ENCODE peak calls at places on chromosome 5, in five cellular contexts. One of them, this sample, is unnamed.

GRCh38 chr5:138953370-138954256 is 78.5 kb upstream of the LRRTM2 start:
- DNase-seq in HCT116: no peak
- DNase-seq in AG10803: peak; percentile 73
- DNase-seq in H9: no peak
- DNase-seq in cardiac muscle cell: peak; percentile 62
- DNase-seq in this sample: no peak

GRCh38 chr5:56003179-56003578 is 8.4 kb upstream of the IL6ST start:
- DNase-seq in HCT116: peak; percentile 15
- DNase-seq in AG10803: peak; percentile 81
- DNase-seq in H9: no peak
- DNase-seq in cardiac muscle cell: no peak
- DNase-seq in this sample: no peak

GRCh38 chr5:149030392-149030791 is 32.5 kb downstream of the SH3TC2 start:
- DNase-seq in HCT116: no peak
- DNase-seq in AG10803: peak; percentile 50
- DNase-seq in H9: no peak
- DNase-seq in cardiac muscle cell: no peak
- DNase-seq in this sample: no peak

GRCh38 chr5:67974054-67974453 is 241.5 kb upstream of the PIK3R1 start:
- DNase-seq in HCT116: no peak
- DNase-seq in AG10803: no peak
- DNase-seq in H9: no peak
- DNase-seq in cardiac muscle cell: no peak
- DNase-seq in this sample: no peak

GRCh38 chr5:1366514-1366913 is 21.6 kb upstream of the CLPTM1L start:
- DNase-seq in HCT116: no peak
- DNase-seq in AG10803: no peak
- DNase-seq in H9: no peak
- DNase-seq in cardiac muscle cell: no peak
- DNase-seq in this sample: no peak

GRCh38 chr5:61673007-61673735 is 341.1 kb downstream of the ZSWIM6 start:
- DNase-seq in HCT116: peak; percentile 12
- DNase-seq in AG10803: no peak
- DNase-seq in H9: no peak
- DNase-seq in cardiac muscle cell: no peak
- DNase-seq in this sample: no peak

GRCh38 chr5:102759289-102759688 is 4.2 kb downstream of the PAM start:
- DNase-seq in HCT116: no peak
- DNase-seq in AG10803: no peak
- DNase-seq in H9: no peak
- DNase-seq in cardiac muscle cell: no peak
- DNase-seq in this sample: no peak

GRCh38 chr5:14557840-14558239 is 23.8 kb upstream of the OTULINL start:
- DNase-seq in HCT116: no peak
- DNase-seq in AG10803: no peak
- DNase-seq in H9: no peak
- DNase-seq in cardiac muscle cell: no peak
- DNase-seq in this sample: no peak

GRCh38 chr5:146302428-146302827 is 36.2 kb upstream of the POU4F3 start:
- DNase-seq in HCT116: no peak
- DNase-seq in AG10803: no peak
- DNase-seq in H9: no peak
- DNase-seq in cardiac muscle cell: no peak
- DNase-seq in this sample: no peak

GRCh38 chr5:34494111-34494755 is 161.9 kb upstream of the RAI14 start:
- DNase-seq in HCT116: no peak
- DNase-seq in AG10803: peak; percentile 87
- DNase-seq in H9: no peak
- DNase-seq in cardiac muscle cell: no peak
- DNase-seq in this sample: no peak

GRCh38 chr5:135135530-135136201 is 101.6 kb upstream of the PITX1 start:
- DNase-seq in HCT116: peak; percentile 36
- DNase-seq in AG10803: peak; percentile 91
- DNase-seq in H9: no peak
- DNase-seq in cardiac muscle cell: no peak
- DNase-seq in this sample: no peak

GRCh38 chr5:9898319-9898718 is 268.2 kb upstream of the TAS2R1 start:
- DNase-seq in HCT116: peak; percentile 8
- DNase-seq in AG10803: peak; percentile 49
- DNase-seq in H9: peak; percentile 59
- DNase-seq in cardiac muscle cell: peak; percentile 23
- DNase-seq in this sample: peak; percentile 36

GRCh38 chr5:180599981-180600553 is 8.8 kb upstream of the SCGB3A1 start:
- DNase-seq in HCT116: no peak
- DNase-seq in AG10803: no peak
- DNase-seq in H9: peak; percentile 25
- DNase-seq in cardiac muscle cell: no peak
- DNase-seq in this sample: no peak

GRCh38 chr5:73204302-73204701 is 31.3 kb downstream of the TMEM174 start:
- DNase-seq in HCT116: no peak
- DNase-seq in AG10803: no peak
- DNase-seq in H9: no peak
- DNase-seq in cardiac muscle cell: no peak
- DNase-seq in this sample: no peak

GRCh38 chr5:108311682-108312081 is 70.2 kb downstream of the FBXL17 start:
- DNase-seq in HCT116: no peak
- DNase-seq in AG10803: no peak
- DNase-seq in H9: no peak
- DNase-seq in cardiac muscle cell: no peak
- DNase-seq in this sample: no peak

GRCh38 chr5:131104169-131104775 is 60.8 kb downstream of the HINT1 start:
- DNase-seq in HCT116: no peak
- DNase-seq in AG10803: no peak
- DNase-seq in H9: no peak
- DNase-seq in cardiac muscle cell: no peak
- DNase-seq in this sample: no peak

GRCh38 chr5:179150011-179150410 is 89.8 kb downstream of the ZNF354C start:
- DNase-seq in HCT116: no peak
- DNase-seq in AG10803: no peak
- DNase-seq in H9: no peak
- DNase-seq in cardiac muscle cell: no peak
- DNase-seq in this sample: no peak

GRCh38 chr5:122493091-122493775 is 181.2 kb downstream of the SNCAIP start:
- DNase-seq in HCT116: no peak
- DNase-seq in AG10803: no peak
- DNase-seq in H9: no peak
- DNase-seq in cardiac muscle cell: peak; percentile 81
- DNase-seq in this sample: no peak

GRCh38 chr5:32852535-32852934 is 141.4 kb downstream of the NPR3 start:
- DNase-seq in HCT116: no peak
- DNase-seq in AG10803: peak; percentile 77
- DNase-seq in H9: peak; percentile 76
- DNase-seq in cardiac muscle cell: peak; percentile 48
- DNase-seq in this sample: no peak

GRCh38 chr5:142977363-142978051 is 207.3 kb downstream of the ARHGAP26 start:
- DNase-seq in HCT116: no peak
- DNase-seq in AG10803: peak; percentile 84
- DNase-seq in H9: no peak
- DNase-seq in cardiac muscle cell: no peak
- DNase-seq in this sample: no peak

GRCh38 chr5:76473676-76474075 is 70.6 kb downstream of the IQGAP2 start:
- DNase-seq in HCT116: no peak
- DNase-seq in AG10803: no peak
- DNase-seq in H9: no peak
- DNase-seq in cardiac muscle cell: no peak
- DNase-seq in this sample: no peak

GRCh38 chr5:6497267-6497666 is 48.6 kb downstream of the UBE2QL1 start:
- DNase-seq in HCT116: no peak
- DNase-seq in AG10803: no peak
- DNase-seq in H9: no peak
- DNase-seq in cardiac muscle cell: no peak
- DNase-seq in this sample: no peak

GRCh38 chr5:31823477-31823876 is 184.5 kb downstream of the PDZD2 start:
- DNase-seq in HCT116: no peak
- DNase-seq in AG10803: no peak
- DNase-seq in H9: no peak
- DNase-seq in cardiac muscle cell: no peak
- DNase-seq in this sample: peak; percentile 14

GRCh38 chr5:111731638-111732037 is 25.4 kb downstream of the NREP start:
- DNase-seq in HCT116: no peak
- DNase-seq in AG10803: no peak
- DNase-seq in H9: no peak
- DNase-seq in cardiac muscle cell: no peak
- DNase-seq in this sample: no peak

GRCh38 chr5:108061941-108062340 is 320.0 kb downstream of the FBXL17 start:
- DNase-seq in HCT116: no peak
- DNase-seq in AG10803: peak; percentile 49
- DNase-seq in H9: no peak
- DNase-seq in cardiac muscle cell: no peak
- DNase-seq in this sample: no peak

GRCh38 chr5:172127581-172127980 is 60.4 kb downstream of the STK10 start:
- DNase-seq in HCT116: no peak
- DNase-seq in AG10803: no peak
- DNase-seq in H9: no peak
- DNase-seq in cardiac muscle cell: no peak
- DNase-seq in this sample: no peak

GRCh38 chr5:78574157-78574673 is 74.4 kb downstream of the LHFPL2 start:
- DNase-seq in HCT116: no peak
- DNase-seq in AG10803: no peak
- DNase-seq in H9: no peak
- DNase-seq in cardiac muscle cell: no peak
- DNase-seq in this sample: no peak

GRCh38 chr5:72556351-72557146 is 49.3 kb upstream of the ZNF366 start:
- DNase-seq in HCT116: no peak
- DNase-seq in AG10803: peak; percentile 67
- DNase-seq in H9: peak; percentile 90
- DNase-seq in cardiac muscle cell: peak; percentile 65
- DNase-seq in this sample: peak; percentile 74

GRCh38 chr5:21807953-21808352 is 1045.2 kb downstream of the CDH12 start:
- DNase-seq in HCT116: no peak
- DNase-seq in AG10803: no peak
- DNase-seq in H9: no peak
- DNase-seq in cardiac muscle cell: no peak
- DNase-seq in this sample: no peak

GRCh38 chr5:21802100-21802499 is 1051.0 kb downstream of the CDH12 start:
- DNase-seq in HCT116: no peak
- DNase-seq in AG10803: no peak
- DNase-seq in H9: no peak
- DNase-seq in cardiac muscle cell: no peak
- DNase-seq in this sample: no peak

GRCh38 chr5:21806271-21806670 is 1046.9 kb downstream of the CDH12 start:
- DNase-seq in HCT116: no peak
- DNase-seq in AG10803: no peak
- DNase-seq in H9: no peak
- DNase-seq in cardiac muscle cell: no peak
- DNase-seq in this sample: no peak

GRCh38 chr5:21806943-21807342 is 1046.2 kb downstream of the CDH12 start:
- DNase-seq in HCT116: no peak
- DNase-seq in AG10803: peak; percentile 25
- DNase-seq in H9: no peak
- DNase-seq in cardiac muscle cell: no peak
- DNase-seq in this sample: no peak

GRCh38 chr5:21802869-21803490 is 1050.2 kb downstream of the CDH12 start:
- DNase-seq in HCT116: no peak
- DNase-seq in AG10803: peak; percentile 24
- DNase-seq in H9: no peak
- DNase-seq in cardiac muscle cell: peak; percentile 30
- DNase-seq in this sample: no peak
- TF ChIP-seq CTCF in HCT116: peak; percentile 29
- TF ChIP-seq CTCF in AG10803: peak; percentile 65
- TF ChIP-seq CTCF in H9: peak; percentile 86
- TF ChIP-seq CTCF in cardiac muscle cell: peak; percentile 55
- TF ChIP-seq CTCF in this sample: peak; percentile 40

GRCh38 chr5:150512368-150512747 is 4.4 kb downstream of the NDST1 start:
- DNase-seq in HCT116: no peak
- DNase-seq in AG10803: peak; percentile 58
- DNase-seq in H9: no peak
- DNase-seq in cardiac muscle cell: no peak
- DNase-seq in this sample: no peak

GRCh38 chr5:150511641-150512367 is 3.9 kb downstream of the NDST1 start:
- DNase-seq in HCT116: no peak
- DNase-seq in AG10803: peak; percentile 93
- DNase-seq in H9: no peak
- DNase-seq in cardiac muscle cell: peak; percentile 77
- DNase-seq in this sample: peak; percentile 46

GRCh38 chr5:150514708-150515211 is 6.8 kb downstream of the NDST1 start:
- DNase-seq in HCT116: no peak
- DNase-seq in AG10803: peak; percentile 42
- DNase-seq in H9: no peak
- DNase-seq in cardiac muscle cell: no peak
- DNase-seq in this sample: no peak

GRCh38 chr5:150515446-150515845 is 7.5 kb downstream of the NDST1 start:
- DNase-seq in HCT116: no peak
- DNase-seq in AG10803: peak; percentile 93
- DNase-seq in H9: no peak
- DNase-seq in cardiac muscle cell: no peak
- DNase-seq in this sample: no peak

DNA sequence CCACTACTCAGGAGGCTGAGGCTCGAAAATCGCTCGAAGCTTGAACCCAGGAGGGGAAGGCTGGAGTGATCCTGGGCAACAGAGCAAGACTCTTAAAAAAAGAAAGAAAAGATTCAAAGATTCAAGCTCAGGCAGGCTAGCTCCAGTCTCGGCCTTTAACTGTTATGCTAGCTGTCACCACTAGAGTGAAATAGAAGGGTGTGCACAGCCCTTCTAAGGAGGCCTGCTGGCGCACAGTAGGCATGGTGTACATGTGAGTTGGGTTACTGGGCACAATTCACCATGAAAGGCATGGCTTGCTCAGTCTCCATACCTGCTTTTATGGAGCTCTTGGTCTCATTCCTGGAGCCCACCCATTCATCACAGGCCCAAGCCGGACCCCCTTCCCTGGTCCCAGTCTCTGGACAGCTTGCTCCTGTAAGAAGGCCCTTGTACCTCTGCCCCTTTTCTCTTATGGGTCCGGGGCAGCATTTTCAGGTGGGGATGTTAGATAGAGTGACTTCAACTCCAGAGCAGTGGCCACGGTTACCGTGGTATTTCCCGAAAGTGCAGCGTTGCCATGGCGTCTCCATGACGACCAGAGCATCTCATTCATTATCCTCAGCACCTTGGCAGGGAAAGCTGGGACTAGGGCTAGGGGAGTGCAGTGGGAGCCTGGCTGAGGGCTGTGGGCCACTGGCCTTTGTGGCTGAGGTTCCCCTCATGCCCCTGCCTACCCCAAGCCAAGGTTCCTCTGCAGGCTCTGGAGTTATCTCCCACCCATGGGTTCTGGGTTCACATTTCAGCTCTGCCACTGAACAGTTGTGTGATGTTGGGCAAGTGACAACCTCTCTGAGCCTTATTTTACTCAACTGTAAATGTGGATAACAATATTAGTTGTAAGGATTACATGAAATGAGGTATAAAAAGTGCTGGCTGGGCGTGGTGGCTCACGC is 5.7 kb downstream of the NDST1 start:
- DNase-seq in HCT116: no peak
- DNase-seq in AG10803: no peak
- DNase-seq in H9: no peak
- DNase-seq in cardiac muscle cell: no peak
- DNase-seq in this sample: peak; percentile 38
- TF ChIP-seq CTCF in HCT116: peak; percentile 50
- TF ChIP-seq CTCF in AG10803: peak; percentile 30
- TF ChIP-seq CTCF in H9: peak; percentile 52
- TF ChIP-seq CTCF in cardiac muscle cell: no peak
- TF ChIP-seq CTCF in this sample: peak; percentile 36

GRCh38 chr5:42912184-42912766 is 100.6 kb upstream of the SELENOP start:
- DNase-seq in HCT116: peak; percentile 51
- DNase-seq in AG10803: peak; percentile 58
- DNase-seq in H9: no peak
- DNase-seq in cardiac muscle cell: peak; percentile 10
- DNase-seq in this sample: peak; percentile 22
- TF ChIP-seq CTCF in HCT116: peak; percentile 69
- TF ChIP-seq CTCF in AG10803: peak; percentile 71
- TF ChIP-seq CTCF in H9: peak; percentile 56
- TF ChIP-seq CTCF in cardiac muscle cell: peak; percentile 56
- TF ChIP-seq CTCF in this sample: no peak

GRCh38 chr5:113295111-113295539 is 139.7 kb downstream of the TSSK1B start:
- DNase-seq in HCT116: no peak
- DNase-seq in AG10803: no peak
- DNase-seq in H9: no peak
- DNase-seq in cardiac muscle cell: no peak
- DNase-seq in this sample: no peak
- TF ChIP-seq CTCF in HCT116: no peak
- TF ChIP-seq CTCF in AG10803: peak; percentile 16
- TF ChIP-seq CTCF in H9: no peak
- TF ChIP-seq CTCF in cardiac muscle cell: no peak
- TF ChIP-seq CTCF in this sample: no peak

This sample was measured in endothelial cell.